ENCODE peak calls at places on chromosomes 1 and 21, in six cellular contexts. I is left cardiac atrium; V is lung microvascular endothelial cell; F is globus pallidus; L is activated CD4-positive, alpha-beta T cell treated with anti-CD3 and anti-CD28 coated beads, Interleukin-2, amount 50 U/mL, for 1 hour; R is cerebellum. U is an unnamed sample.

GRCh38 chr1:180912211-180912800 is 391 bp upstream of the KIAA1614 start:
- DNase-seq in I (no peak), V (peak; percentile 21), F (peak; percentile 12), L (no peak), R (peak; percentile 41), U (peak; percentile 25)

GRCh38 chr1:230306158-230306557 is 120.0 kb downstream of the PGBD5 start:
- DNase-seq in I (no peak), V (no peak), F (no peak), L (no peak), R (no peak), U (no peak)

GRCh38 chr1:221712198-221712684 is 29.6 kb downstream of the DUSP10 start:
- DNase-seq in I (no peak), V (no peak), F (peak; percentile 49), L (no peak), R (no peak), U (no peak)

GRCh38 chr21:34526618-34527290 is 14.7 kb upstream of the KCNE1 start:
- DNase-seq in I (peak; percentile 84), V (peak; percentile 96), F (peak; percentile 51), L (no peak), R (no peak), U (peak; percentile 98)

GRCh38 chr1:227944931-227945890 is 2.5 kb downstream of the WNT9A start:
- DNase-seq in I (no peak), V (no peak), F (no peak), L (no peak), R (no peak), U (no peak)

GRCh38 chr1:235820059-235820458 is 46.6 kb downstream of the LYST start:
- DNase-seq in I (no peak), V (peak; percentile 12), F (no peak), L (no peak), R (no peak), U (no peak)

GRCh38 chr1:225471453-225472301 is 43.8 kb upstream of the LBR start:
- DNase-seq in I (no peak), V (no peak), F (no peak), L (no peak), R (no peak), U (no peak)

GRCh38 chr1:172252296-172252695 is 168.2 kb upstream of the C1orf105 start:
- DNase-seq in I (no peak), V (no peak), F (no peak), L (no peak), R (no peak), U (no peak)

GRCh38 chr1:203366476-203366875 is 15.6 kb upstream of the FMOD start:
- DNase-seq in I (no peak), V (no peak), F (no peak), L (no peak), R (no peak), U (no peak)

GRCh38 chr1:193140254-193140653 is 18.4 kb downstream of the CDC73 start:
- DNase-seq in I (no peak), V (no peak), F (no peak), L (no peak), R (no peak), U (no peak)

GRCh38 chr1:32870615-32871363 is at the start of gene FNDC5:
- DNase-seq in I (no peak), V (peak; percentile 58), F (no peak), L (no peak), R (no peak), U (no peak)

GRCh38 chr21:45556645-45557601 is 14.7 kb upstream of the SLC19A1 start:
- DNase-seq in I (peak; percentile 25), V (no peak), F (no peak), L (no peak), R (no peak), U (no peak)

GRCh38 chr1:11280719-11281376 is 7.8 kb downstream of the UBIAD1 start:
- DNase-seq in I (no peak), V (peak; percentile 27), F (no peak), L (no peak), R (no peak), U (no peak)

GRCh38 chr1:162248854-162249535 is 127.7 kb downstream of the SPATA46 start:
- DNase-seq in I (no peak), V (no peak), F (peak; percentile 45), L (no peak), R (peak; percentile 21), U (no peak)

GRCh38 chr1:59292557-59292956 is 4.3 kb upstream of the FGGY start:
- DNase-seq in I (peak; percentile 42), V (peak; percentile 95), F (peak; percentile 64), L (no peak), R (no peak), U (peak; percentile 83)

GRCh38 chr21:28834335-28835238 is 158.1 kb downstream of the LTN1 start:
- DNase-seq in I (no peak), V (no peak), F (no peak), L (no peak), R (no peak), U (no peak)

GRCh38 chr1:15765495-15766194 is 7.0 kb downstream of the FBLIM1 start:
- DNase-seq in I (no peak), V (no peak), F (no peak), L (no peak), R (peak; percentile 46), U (no peak)

GRCh38 chr1:50967416-50968020 is 2.5 kb upstream of the CDKN2C start:
- DNase-seq in I (no peak), V (peak; percentile 33), F (peak; percentile 49), L (no peak), R (no peak), U (no peak)

GRCh38 chr1:110603058-110603457 is 3.1 kb downstream of the KCNA2 start:
- DNase-seq in I (no peak), V (no peak), F (no peak), L (no peak), R (no peak), U (no peak)

GRCh38 chr21:17613242-17613676 is 558 bp upstream of the BTG3 start:
- DNase-seq in I (peak; percentile 53), V (peak; percentile 22), F (peak; percentile 42), L (no peak), R (no peak), U (no peak)

U was measured in dermis microvascular lymphatic vessel endothelial cell.